ENCODE peak calls at places on chromosomes 4 and X, in six cellular contexts. D is cardiac fibroblast, Y is SK-N-SH, N is neural progenitor cell, C is A673, J is fibroblast of pulmonary artery. I is an unnamed sample.

GRCh38 chr4:39043697-39044363 is 11.6 kb upstream of the TMEM156 start:
- DNase-seq in D (peak), Y (peak), N (no peak), C (peak), J (peak), I (peak)

GRCh38 chrX:134753185-134754008 is 95.1 kb upstream of the PLAC1 start:
- DNase-seq in D (peak), Y (no peak), N (no peak), C (no peak), J (peak), I (peak)

GRCh38 chrX:116317409-116317808 is 119.0 kb upstream of the SLC6A14 start:
- DNase-seq in D (peak), Y (no peak), N (peak), C (peak), J (peak), I (peak)

GRCh38 chr4:61572160-61572559 is 372.0 kb downstream of the ADGRL3 start:
- DNase-seq in D (peak), Y (no peak), N (no peak), C (no peak), J (peak), I (peak)

GRCh38 chr4:159400782-159401712 is 298.2 kb downstream of the RAPGEF2 start:
- DNase-seq in D (peak), Y (no peak), N (no peak), C (no peak), J (peak), I (no peak)

GRCh38 chr4:99574530-99575314 is at the start of gene MTTP:
- DNase-seq in D (no peak), Y (no peak), N (no peak), C (no peak), J (no peak), I (no peak)

GRCh38 chr4:72896515-72896914 is 173.0 kb downstream of the COX18 start:
- DNase-seq in D (peak), Y (no peak), N (no peak), C (no peak), J (peak), I (peak)

GRCh38 chr4:10983885-10984284 is 299.3 kb upstream of the CLNK start:
- DNase-seq in D (no peak), Y (no peak), N (no peak), C (no peak), J (no peak), I (peak)

GRCh38 chr4:114378306-114378903 is 220.2 kb upstream of the UGT8 start:
- DNase-seq in D (peak), Y (peak), N (no peak), C (peak), J (peak), I (peak)

GRCh38 chr4:155906554-155907247 is 3.2 kb downstream of the TDO2 start:
- DNase-seq in D (peak), Y (no peak), N (no peak), C (peak), J (peak), I (peak)

GRCh38 chr4:73311428-73311827 is 52.8 kb upstream of the ANKRD17 start:
- DNase-seq in D (peak), Y (no peak), N (no peak), C (peak), J (peak), I (peak)

GRCh38 chr4:4922441-4922840 is 63.0 kb downstream of the MSX1 start:
- DNase-seq in D (no peak), Y (no peak), N (no peak), C (no peak), J (no peak), I (no peak)

GRCh38 chrX:135389717-135390116 is 32.0 kb upstream of the SMIM10L2A start:
- DNase-seq in D (no peak), Y (no peak), N (no peak), C (no peak), J (no peak), I (peak)

GRCh38 chrX:23790147-23790497 is 7.1 kb downstream of the SAT1 start:
- DNase-seq in D (no peak), Y (no peak), N (no peak), C (no peak), J (no peak), I (no peak)

GRCh38 chr4:69546121-69546520 is 50.4 kb upstream of the UGT2B4 start:
- DNase-seq in D (no peak), Y (no peak), N (no peak), C (no peak), J (peak), I (no peak)

GRCh38 chrX:9708923-9709553 is 56.6 kb downstream of the GPR143 start:
- DNase-seq in D (peak), Y (peak), N (peak), C (peak), J (peak), I (peak)

GRCh38 chr4:94339779-94340178 is 2.9 kb downstream of the HPGDS start:
- DNase-seq in D (no peak), Y (no peak), N (no peak), C (no peak), J (no peak), I (no peak)

GRCh38 chr4:6896035-6896434 is 13.6 kb upstream of the TBC1D14 start:
- DNase-seq in D (no peak), Y (no peak), N (no peak), C (no peak), J (no peak), I (no peak)

GRCh38 chr4:3315566-3315965 is 22.7 kb downstream of the RGS12 start:
- DNase-seq in D (no peak), Y (no peak), N (no peak), C (no peak), J (no peak), I (no peak)

GRCh38 chrX:45850775-45851433 is 650.2 kb upstream of the DIPK2B start:
- DNase-seq in D (peak), Y (peak), N (peak), C (peak), J (peak), I (peak)

GRCh38 chrX:38732866-38733265 is 68.4 kb upstream of the MID1IP1 start:
- DNase-seq in D (no peak), Y (no peak), N (no peak), C (no peak), J (no peak), I (no peak)

GRCh38 chrX:150899191-150899757 is 806 bp upstream of the CD99L2 start:
- DNase-seq in D (peak), Y (peak), N (peak), C (peak), J (peak), I (no peak)

GRCh38 chrX:41014776-41015175 is 70.5 kb upstream of the USP9X start:
- DNase-seq in D (no peak), Y (no peak), N (no peak), C (no peak), J (peak), I (peak)

GRCh38 chrX:148601034-148601433 is 100.6 kb downstream of the AFF2 start:
- DNase-seq in D (peak), Y (no peak), N (no peak), C (no peak), J (peak), I (peak)

GRCh38 chrX:123222920-123223319 is 38.8 kb downstream of the GRIA3 start:
- DNase-seq in D (no peak), Y (no peak), N (peak), C (no peak), J (no peak), I (no peak)

DNA sequence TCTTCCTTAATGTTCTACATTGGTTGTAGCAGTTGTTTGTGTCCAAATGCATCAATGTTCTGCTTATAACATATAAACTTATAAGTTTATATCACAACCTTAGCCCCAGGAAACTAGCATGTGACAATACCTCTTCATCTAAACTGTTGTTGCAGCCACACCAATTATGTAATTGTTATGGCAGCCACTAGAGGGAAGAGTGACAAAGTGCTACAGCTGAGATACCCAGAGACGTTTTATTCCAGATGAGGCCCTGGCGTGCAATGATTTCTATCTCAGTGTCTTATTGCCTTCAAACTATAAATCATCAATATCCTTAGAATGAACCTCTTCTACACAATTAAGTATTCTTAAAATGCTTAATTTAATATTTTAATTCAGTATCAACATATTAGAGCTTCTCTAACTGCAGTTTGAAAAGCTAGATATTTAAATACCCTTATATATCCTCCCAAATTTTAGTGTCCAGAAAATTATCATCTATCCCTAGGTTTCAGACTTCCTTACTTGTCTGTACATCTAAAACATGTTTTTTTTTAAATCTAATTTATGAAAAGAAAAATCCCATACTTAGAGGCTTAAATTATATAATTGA is 171.6 kb downstream of the PCDH10 start:
- DNase-seq in D (peak), Y (peak), N (peak), C (peak), J (peak), I (peak)
- TF ChIP-seq CTCF in D (peak), Y (peak), N (peak), C (peak), J (peak), I (peak)

GRCh38 chr4:173520921-173521473 is 9.0 kb downstream of the HAND2 start:
- DNase-seq in D (peak), Y (peak), N (peak), C (no peak), J (no peak), I (no peak)
- TF ChIP-seq CTCF in D (no peak), Y (peak), N (peak), C (no peak), J (no peak), I (no peak)

GRCh38 chrX:13661735-13662536 is 9.0 kb downstream of the TCEANC start:
- DNase-seq in D (no peak), Y (no peak), N (no peak), C (no peak), J (no peak), I (no peak)

GRCh38 chrX:13662537-13662841 is 9.5 kb downstream of the TCEANC start:
- DNase-seq in D (peak), Y (no peak), N (no peak), C (no peak), J (peak), I (peak)

GRCh38 chrX:13659057-13659456 is 6.1 kb downstream of the TCEANC start:
- DNase-seq in D (peak), Y (no peak), N (no peak), C (no peak), J (peak), I (peak)

GRCh38 chrX:13664026-13664425 is 11.1 kb downstream of the TCEANC start:
- DNase-seq in D (no peak), Y (no peak), N (no peak), C (no peak), J (no peak), I (no peak)

DNA sequence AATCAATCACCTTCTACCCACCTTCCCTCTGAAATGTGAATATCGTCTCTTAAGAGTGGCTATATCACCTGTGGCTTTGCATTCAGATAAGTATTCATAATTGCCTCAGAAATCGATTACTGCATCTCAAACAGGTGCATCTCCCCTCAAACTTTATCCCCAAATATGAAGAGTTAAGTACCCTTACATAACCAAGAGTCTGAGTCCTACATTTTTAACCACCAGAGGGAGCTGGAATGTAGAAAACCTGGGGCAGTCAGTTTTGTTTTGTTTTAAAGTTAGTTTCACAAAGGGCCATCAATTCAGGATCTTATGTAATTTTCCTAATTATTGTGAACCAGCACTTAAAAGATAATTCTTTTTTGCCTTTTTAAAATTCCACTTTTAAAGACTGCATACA is 5.7 kb downstream of the TCEANC start:
- DNase-seq in D (peak), Y (peak), N (peak), C (peak), J (peak), I (peak)
- TF ChIP-seq CTCF in D (peak), Y (peak), N (peak), C (peak), J (peak), I (peak)

DNA sequence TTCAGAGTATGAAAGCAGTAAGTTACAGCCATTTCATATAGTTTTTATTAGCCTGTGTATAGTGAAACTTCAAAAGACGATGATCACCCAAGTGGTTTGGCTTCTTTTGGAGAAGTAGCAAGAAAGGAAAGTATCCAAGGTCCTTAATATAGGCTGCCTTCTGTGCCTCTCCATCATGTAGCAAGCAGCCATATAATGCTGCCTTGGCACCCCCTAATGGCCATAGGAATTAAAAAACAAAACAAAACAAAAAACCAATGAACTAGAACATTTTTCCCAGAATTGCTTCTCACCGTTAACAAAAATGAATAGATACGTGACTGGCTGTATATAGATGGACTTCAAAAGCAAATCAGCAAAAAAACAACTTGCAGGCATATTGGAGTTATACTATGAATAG is 18.9 kb downstream of the LAMP2 start:
- DNase-seq in D (peak), Y (peak), N (peak), C (peak), J (no peak), I (peak)
- TF ChIP-seq CTCF in D (no peak), Y (peak), N (peak), C (peak), J (peak), I (peak)

GRCh38 chr4:15001248-15001824 is 945 bp upstream of the CPEB2 start:
- DNase-seq in D (peak), Y (peak), N (peak), C (peak), J (peak), I (peak)
- TF ChIP-seq CTCF in D (no peak), Y (peak), N (peak), C (no peak), J (peak), I (no peak)

DNA sequence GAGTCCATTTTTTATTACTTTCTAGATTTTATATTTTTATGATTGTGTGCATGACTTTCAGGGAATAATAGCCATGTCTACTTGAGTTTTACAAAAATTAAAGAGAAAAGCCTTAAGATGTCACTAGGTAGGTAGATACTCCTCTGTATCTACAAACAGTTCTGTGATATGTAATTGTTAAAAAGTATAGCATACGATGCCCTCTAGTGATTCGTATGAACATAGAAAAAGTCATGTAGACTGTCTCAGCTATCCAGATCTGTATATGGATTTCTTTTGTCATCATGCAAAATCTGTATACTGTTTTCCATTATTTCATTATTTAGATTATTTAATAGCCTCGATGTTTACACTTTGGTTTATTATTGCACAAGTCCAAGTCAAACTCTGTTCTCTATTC is 856.6 kb downstream of the CENPC start:
- DNase-seq in D (peak), Y (peak), N (no peak), C (peak), J (peak), I (peak)
- TF ChIP-seq CTCF in D (peak), Y (peak), N (peak), C (peak), J (peak), I (peak)

GRCh38 chrX:102650903-102651241 is 411 bp upstream of the GPRASP1 start:
- DNase-seq in D (no peak), Y (no peak), N (no peak), C (no peak), J (no peak), I (no peak)

GRCh38 chrX:102654696-102655095 is 3.4 kb downstream of the GPRASP1 start:
- DNase-seq in D (no peak), Y (no peak), N (no peak), C (no peak), J (no peak), I (no peak)

GRCh38 chrX:102651968-102652744 is 873 bp downstream of the GPRASP1 start:
- DNase-seq in D (peak), Y (peak), N (peak), C (peak), J (peak), I (no peak)

GRCh38 chrX:102651242-102651967 is at the start of gene GPRASP1:
- DNase-seq in D (peak), Y (peak), N (peak), C (peak), J (peak), I (no peak)
- TF ChIP-seq CTCF in D (no peak), Y (no peak), N (no peak), C (no peak), J (no peak), I (no peak)

DNA sequence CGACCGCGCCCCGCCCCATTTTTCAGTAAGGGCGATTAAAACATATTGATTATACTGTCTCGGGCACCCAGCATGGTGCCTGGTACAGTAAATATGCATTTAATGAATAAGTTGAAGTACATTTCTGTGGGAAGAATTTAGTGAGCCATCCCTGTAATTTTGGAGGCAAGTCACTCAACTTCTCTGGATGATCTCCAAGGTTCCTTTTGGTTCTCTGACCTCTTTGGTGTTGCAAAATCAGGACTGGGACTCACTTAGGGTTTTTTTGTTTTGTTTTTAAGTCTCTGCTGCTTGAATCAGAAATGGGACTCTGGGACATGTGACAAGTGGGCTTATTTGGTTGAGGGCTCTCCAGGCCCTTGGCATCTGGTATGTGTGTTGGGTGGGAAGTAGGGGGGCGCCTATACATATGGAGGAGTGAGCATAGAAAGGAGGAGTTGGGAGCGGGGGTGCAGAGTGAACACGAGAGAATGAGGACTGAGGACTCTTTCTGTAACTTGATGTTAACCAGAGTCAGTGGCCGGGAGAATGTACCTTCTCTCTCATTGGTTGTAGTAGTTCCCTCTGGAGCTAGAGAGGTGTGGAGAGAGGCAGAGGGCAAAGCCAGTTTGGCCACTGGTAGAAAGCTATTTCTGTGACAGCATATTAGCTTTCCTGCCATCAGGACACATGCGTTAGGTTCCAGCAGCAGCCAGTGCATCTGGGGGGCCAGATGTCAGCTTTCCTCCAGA is 1.9 kb downstream of the ARHGAP10 start:
- DNase-seq in D (peak), Y (peak), N (peak), C (no peak), J (peak), I (peak)
- TF ChIP-seq CTCF in D (no peak), Y (peak), N (peak), C (peak), J (no peak), I (no peak)

I was measured in MCF 10A.